ENCODE peak calls at places on chromosome 7, in seven cellular contexts. Q, D, J, R, U, N and L are unnamed samples.

GRCh38 chr7:13049946-13050345 is 362.5 kb downstream of the ARL4A start:
- DNase-seq in U (no peak), N (no peak), R (no peak), J (no peak), D (no peak), Q (no peak), L (no peak)

GRCh38 chr7:132575336-132575986 is 809 bp downstream of the PLXNA4 start:
- DNase-seq in R (no peak), N (no peak), D (no peak), U (no peak), J (no peak), Q (peak), L (no peak)

GRCh38 chr7:24965831-24966708 is 13.9 kb downstream of the OSBPL3 start:
- DNase-seq in R (no peak), U (peak), Q (no peak), N (no peak), D (peak), J (no peak), L (no peak)

GRCh38 chr7:50446542-50446960 is 3.6 kb downstream of the FIGNL1 start:
- DNase-seq in D (no peak), R (no peak), U (no peak), Q (no peak), J (peak), N (no peak), L (no peak)

GRCh38 chr7:7595451-7595850 is 28.8 kb downstream of the MIOS start:
- DNase-seq in U (no peak), J (peak), D (no peak), N (no peak), R (no peak), Q (no peak), L (peak)

GRCh38 chr7:152351168-152351567 is 84.6 kb downstream of the KMT2C start:
- DNase-seq in U (no peak), J (no peak), R (no peak), D (no peak), Q (no peak), N (no peak), L (no peak)

GRCh38 chr7:24469118-24469517 is 104.1 kb upstream of the PALS2 start:
- DNase-seq in Q (no peak), U (no peak), N (no peak), D (no peak), J (no peak), R (no peak), L (no peak)

GRCh38 chr7:134462337-134462925 is 3.5 kb upstream of the AKR1B1 start:
- DNase-seq in U (no peak), D (no peak), N (no peak), R (no peak), J (peak), Q (no peak), L (no peak)

GRCh38 chr7:29372351-29372931 is 177.9 kb downstream of the CHN2 start:
- DNase-seq in J (no peak), R (no peak), Q (no peak), N (no peak), U (no peak), D (no peak), L (no peak)

GRCh38 chr7:1081931-1082401 is 5.9 kb upstream of the GPER1 start:
- DNase-seq in J (no peak), R (no peak), D (no peak), U (no peak), Q (no peak), N (no peak), L (no peak)

GRCh38 chr7:94190599-94191061 is 186.5 kb upstream of the BET1 start:
- DNase-seq in J (no peak), Q (no peak), U (no peak), D (no peak), N (no peak), R (no peak), L (no peak)

GRCh38 chr7:114663502-114663901 is 248.9 kb downstream of the FOXP2 start:
- DNase-seq in U (no peak), Q (no peak), J (peak), D (no peak), N (no peak), R (no peak), L (peak)

GRCh38 chr7:42456756-42457276 is 219.8 kb upstream of the GLI3 start:
- DNase-seq in R (no peak), J (no peak), D (no peak), U (no peak), N (no peak), Q (no peak), L (no peak)

GRCh38 chr7:106068538-106068961 is 43.6 kb downstream of the SYPL1 start:
- DNase-seq in D (no peak), U (no peak), J (no peak), Q (no peak), N (no peak), R (no peak), L (no peak)
- TF ChIP-seq POLR2AphosphoS5 in D (no peak), U (no peak), J (no peak), Q (no peak), N (no peak), R (no peak), L (no peak)

GRCh38 chr7:26964409-26964808 is 100.0 kb upstream of the SKAP2 start:
- DNase-seq in U (no peak), J (no peak), N (no peak), R (no peak), Q (no peak), D (no peak), L (no peak)

GRCh38 chr7:26955516-26955915 is 91.1 kb upstream of the SKAP2 start:
- DNase-seq in D (no peak), J (no peak), U (no peak), R (no peak), Q (no peak), N (no peak), L (no peak)

GRCh38 chr7:26959290-26959689 is 94.9 kb upstream of the SKAP2 start:
- DNase-seq in D (no peak), R (no peak), U (no peak), Q (no peak), N (no peak), J (no peak), L (no peak)

GRCh38 chr7:26954929-26955328 is 90.5 kb upstream of the SKAP2 start:
- DNase-seq in R (no peak), N (no peak), J (no peak), U (no peak), D (no peak), Q (no peak), L (no peak)

GRCh38 chr7:26958834-26959233 is 94.4 kb upstream of the SKAP2 start:
- DNase-seq in Q (no peak), U (no peak), J (peak), R (no peak), N (no peak), D (no peak), L (no peak)
- TF ChIP-seq POLR2AphosphoS5 in Q (no peak), U (no peak), J (no peak), R (no peak), N (no peak), D (no peak), L (no peak)

GRCh38 chr7:75980865-75981449 is 13.4 kb downstream of the TMEM120A start:
- DNase-seq in R (no peak), Q (no peak), U (no peak), J (no peak), N (no peak), D (no peak), L (no peak)

GRCh38 chr7:75981450-75982305 is 12.7 kb downstream of the TMEM120A start:
- DNase-seq in J (no peak), R (no peak), D (no peak), U (no peak), N (no peak), Q (no peak), L (no peak)

GRCh38 chr7:75980126-75980864 is 14.1 kb downstream of the TMEM120A start:
- DNase-seq in R (no peak), U (no peak), D (no peak), J (no peak), N (peak), Q (no peak), L (no peak)

GRCh38 chr7:75979361-75980125 is 14.9 kb downstream of the TMEM120A start:
- DNase-seq in N (no peak), U (no peak), R (no peak), Q (no peak), J (no peak), D (no peak), L (no peak)

GRCh38 chr7:75977741-75978140 is 16.7 kb downstream of the TMEM120A start:
- DNase-seq in J (no peak), Q (no peak), N (no peak), U (no peak), R (no peak), D (no peak), L (no peak)
- TF ChIP-seq POLR2AphosphoS5 in J (no peak), Q (no peak), N (no peak), U (no peak), R (no peak), D (no peak), L (no peak)

DNA sequence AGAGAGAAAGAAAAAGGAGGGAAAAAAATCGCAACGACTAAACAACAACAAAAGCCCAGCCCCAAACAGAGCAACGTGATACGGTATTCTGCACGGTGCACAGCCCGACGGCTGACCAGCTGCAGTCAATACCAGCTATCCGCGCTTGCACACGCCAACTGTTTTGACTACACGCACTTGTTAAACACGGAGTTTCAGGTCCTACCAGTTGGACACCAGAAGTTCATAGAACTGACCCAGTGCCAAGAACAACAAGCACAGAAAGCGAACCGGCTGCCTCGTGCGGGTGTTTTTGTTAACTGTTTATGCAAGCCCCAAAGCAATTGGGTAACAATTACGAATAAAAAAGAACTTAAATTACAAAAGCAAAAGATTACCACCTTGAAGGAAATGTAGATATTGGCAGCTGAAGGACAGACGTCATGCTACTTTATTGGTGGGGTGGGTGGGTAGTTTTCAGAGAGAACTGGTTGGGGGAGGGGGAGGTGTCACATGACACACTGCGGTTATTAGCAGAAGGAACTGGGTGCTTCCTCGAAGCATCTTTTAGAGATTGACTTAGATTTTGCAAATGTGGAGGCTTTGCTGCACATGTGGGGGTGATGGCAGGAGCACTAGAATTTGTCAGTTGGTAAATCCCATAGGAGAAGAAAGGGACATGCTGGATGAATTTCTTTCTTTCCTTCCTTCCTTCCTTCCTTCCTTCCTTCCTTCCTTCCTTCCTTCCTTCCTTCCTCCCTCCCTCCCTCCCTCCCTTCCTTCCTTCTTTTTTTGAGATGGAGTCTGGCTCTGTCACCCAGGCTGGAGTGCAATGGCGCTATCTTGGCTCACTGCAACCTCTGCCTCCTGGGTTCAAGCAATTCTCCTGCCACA is 110.6 kb upstream of the EFCAB10 start:
- DNase-seq in R (peak), U (no peak), Q (no peak), D (peak), N (peak), J (no peak), L (peak)
- TF ChIP-seq POLR2AphosphoS5 in R (peak), U (no peak), Q (no peak), D (no peak), N (peak), J (no peak), L (no peak)

GRCh38 chr7:138695106-138695505 is 6.1 kb downstream of the SVOPL start:
- DNase-seq in Q (no peak), J (no peak), N (no peak), U (no peak), R (no peak), D (no peak), L (no peak)
- TF ChIP-seq POLR2AphosphoS5 in Q (no peak), J (no peak), N (no peak), U (no peak), R (no peak), D (no peak), L (no peak)